ENCODE peak calls at places on chromosomes 4 and X, in seven cellular contexts. J is HepG2, F is AG09319, W is GM10248, R is endothelial cell, L is upper lobe of right lung, E is AG09309. S is an unnamed sample.

GRCh38 chr4:95108883-95109421 is 351.2 kb downstream of the BMPR1B start:
- DNase-seq in J (no peak), F (no peak), W (no peak), R (no peak), L (no peak), E (no peak), S (no peak)

GRCh38 chrX:153651540-153652079 is 4.6 kb downstream of the DUSP9 start:
- DNase-seq in J (peak; percentile 65), F (no peak), W (no peak), R (no peak), L (no peak), E (no peak), S (peak; percentile 44)

GRCh38 chr4:38237139-38237538 is 276.9 kb downstream of the PTTG2 start:
- DNase-seq in J (peak; percentile 35), F (peak; percentile 47), W (no peak), R (no peak), L (no peak), E (peak; percentile 61), S (no peak)

GRCh38 chrX:72381439-72382198 is 75.9 kb upstream of the CITED1 start:
- DNase-seq in J (peak; percentile 70), F (no peak), W (no peak), R (no peak), L (no peak), E (no peak), S (no peak)

GRCh38 chr4:151801547-151802516 is 41.0 kb upstream of the GATB start:
- DNase-seq in J (peak; percentile 25), F (peak; percentile 2), W (peak; percentile 48), R (peak; percentile 60), L (no peak), E (no peak), S (peak; percentile 58)

GRCh38 chr4:146222313-146222712 is 8.0 kb downstream of the REELD1 start:
- DNase-seq in J (no peak), F (no peak), W (no peak), R (no peak), L (no peak), E (peak; percentile 1), S (no peak)

GRCh38 chrX:84188320-84188834 is 378 bp upstream of the RPS6KA6 start:
- DNase-seq in J (no peak), F (peak; percentile 25), W (peak; percentile 34), R (peak; percentile 53), L (peak; percentile 76), E (no peak), S (no peak)

GRCh38 chr4:107035711-107036601 is at the start of gene DKK2:
- DNase-seq in J (no peak), F (no peak), W (peak; percentile 35), R (peak; percentile 29), L (peak; percentile 60), E (no peak), S (peak; percentile 9)

GRCh38 chr4:73715659-73716058 is 24.7 kb upstream of the CXCL8 start:
- DNase-seq in J (no peak), F (no peak), W (no peak), R (no peak), L (no peak), E (no peak), S (no peak)

GRCh38 chrX:11553594-11553993 is 112.1 kb downstream of the ARHGAP6 start:
- DNase-seq in J (no peak), F (no peak), W (no peak), R (no peak), L (no peak), E (no peak), S (no peak)

GRCh38 chr4:80053140-80053910 is 19.7 kb downstream of the ANTXR2 start:
- DNase-seq in J (no peak), F (no peak), W (no peak), R (no peak), L (no peak), E (no peak), S (no peak)

GRCh38 chr4:17846256-17846655 is 35.5 kb downstream of the NCAPG start:
- DNase-seq in J (no peak), F (no peak), W (no peak), R (no peak), L (no peak), E (no peak), S (no peak)

GRCh38 chrX:110087485-110088356 is 84.8 kb downstream of the TMEM164 start:
- DNase-seq in J (no peak), F (peak; percentile 46), W (no peak), R (no peak), L (no peak), E (peak; percentile 80), S (no peak)

GRCh38 chr4:184370711-184371389 is 103.5 kb downstream of the IRF2 start:
- DNase-seq in J (no peak), F (no peak), W (no peak), R (no peak), L (no peak), E (no peak), S (no peak)

GRCh38 chr4:19408488-19408887 is 843.2 kb upstream of the SLIT2 start:
- DNase-seq in J (no peak), F (no peak), W (no peak), R (no peak), L (no peak), E (no peak), S (no peak)

GRCh38 chr4:169557061-169557636 is 55.2 kb downstream of the NEK1 start:
- DNase-seq in J (no peak), F (no peak), W (no peak), R (no peak), L (no peak), E (no peak), S (no peak)

GRCh38 chrX:101257448-101258259 is 33.5 kb downstream of the TAF7L start:
- DNase-seq in J (peak; percentile 0), F (no peak), W (no peak), R (no peak), L (no peak), E (no peak), S (no peak)

GRCh38 chrX:66014560-66014959 is 25.3 kb downstream of the VSIG4 start:
- DNase-seq in J (no peak), F (no peak), W (no peak), R (no peak), L (no peak), E (no peak), S (no peak)

GRCh38 chr4:73901031-73901430 is 31.8 kb downstream of the CXCL1 start:
- DNase-seq in J (no peak), F (peak; percentile 78), W (no peak), R (no peak), L (no peak), E (peak; percentile 80), S (no peak)

GRCh38 chrX:130426531-130426930 is 24.7 kb downstream of the RBMX2 start:
- DNase-seq in J (no peak), F (no peak), W (no peak), R (no peak), L (no peak), E (no peak), S (no peak)

GRCh38 chr4:126526335-126526734 is 1106.4 kb upstream of the INTU start:
- DNase-seq in J (no peak), F (no peak), W (no peak), R (no peak), L (no peak), E (no peak), S (no peak)

GRCh38 chrX:64204252-64204651 is 1.3 kb downstream of the AMER1 start:
- DNase-seq in J (peak; percentile 55), F (no peak), W (no peak), R (no peak), L (peak; percentile 61), E (no peak), S (no peak)

GRCh38 chrX:5870238-5870637 is 358.4 kb downstream of the NLGN4X start:
- DNase-seq in J (no peak), F (no peak), W (no peak), R (no peak), L (no peak), E (no peak), S (no peak)

GRCh38 chr4:147779449-147779848 is 47.6 kb downstream of the ARHGAP10 start:
- DNase-seq in J (no peak), F (no peak), W (no peak), R (no peak), L (no peak), E (no peak), S (no peak)

GRCh38 chrX:81355436-81355835 is 153.5 kb downstream of the SH3BGRL start:
- DNase-seq in J (no peak), F (no peak), W (no peak), R (peak; percentile 3), L (no peak), E (no peak), S (no peak)

GRCh38 chrX:76184276-76184675 is 11.4 kb downstream of the PBDC1 start:
- DNase-seq in J (no peak), F (no peak), W (no peak), R (no peak), L (no peak), E (no peak), S (no peak)

GRCh38 chr4:37157403-37158167 is 87.0 kb upstream of the NWD2 start:
- DNase-seq in J (no peak), F (no peak), W (no peak), R (peak; percentile 3), L (no peak), E (no peak), S (no peak)
- TF ChIP-seq CTCF in J (no peak), F (no peak), W (no peak), R (no peak), L (no peak), E (no peak), S (no peak)

DNA sequence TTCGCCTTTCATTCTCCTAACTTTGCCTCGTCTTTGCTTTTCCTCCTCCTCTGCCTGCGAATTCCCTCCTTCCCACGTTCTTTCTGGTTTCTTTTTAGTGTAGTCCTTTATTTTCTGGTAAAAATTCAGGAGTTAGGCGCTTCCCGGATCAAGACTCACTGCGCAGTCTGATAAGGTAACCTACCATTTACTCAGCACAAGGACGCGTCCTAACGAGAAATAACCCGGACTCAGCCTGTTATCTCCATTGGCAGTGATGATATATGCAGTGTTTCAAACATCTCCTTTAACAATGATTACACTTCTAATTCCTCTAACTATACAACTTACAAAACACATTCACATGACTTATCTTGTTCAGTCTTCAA is 357 bp upstream of the ETNPPL start:
- DNase-seq in J (no peak), F (no peak), W (no peak), R (no peak), L (no peak), E (no peak), S (peak; percentile 18)
- TF ChIP-seq CTCF in J (no peak), F (no peak), W (no peak), R (no peak), L (no peak), E (no peak), S (no peak)

DNA sequence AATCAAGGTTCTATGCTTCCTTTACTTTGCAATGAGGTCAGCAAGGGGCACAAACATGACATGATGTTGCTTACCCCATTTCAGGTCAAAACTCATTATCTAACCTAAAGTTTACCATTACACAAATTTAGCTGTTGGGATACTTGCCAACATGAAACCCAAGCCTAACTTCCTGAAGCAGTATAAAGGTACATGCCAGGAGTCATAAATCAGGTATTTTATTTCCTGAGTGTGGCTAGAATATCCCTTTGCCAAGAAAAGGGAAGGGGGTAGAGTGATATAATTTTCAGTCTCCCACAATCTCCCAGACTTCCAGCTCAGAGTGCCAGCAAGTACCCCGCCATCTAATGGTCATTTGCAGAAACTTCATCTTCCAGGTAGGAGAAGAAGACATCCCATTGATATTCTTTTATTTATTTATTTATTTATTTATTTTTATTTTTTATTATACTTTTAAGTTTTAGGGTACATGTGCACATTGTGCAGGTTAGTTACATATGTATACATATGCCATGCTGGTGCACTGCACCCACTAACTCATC is 136.6 kb downstream of the NEXMIF start:
- DNase-seq in J (no peak), F (no peak), W (no peak), R (no peak), L (no peak), E (no peak), S (no peak)
- TF ChIP-seq CTCF in J (no peak), F (no peak), W (no peak), R (no peak), L (no peak), E (no peak), S (no peak)

GRCh38 chrX:155148724-155149537 is 67.3 kb upstream of the VBP1 start:
- DNase-seq in J (peak; percentile 15), F (no peak), W (peak; percentile 15), R (peak; percentile 16), L (no peak), E (no peak), S (peak; percentile 7)
- TF ChIP-seq CTCF in J (peak; percentile 51), F (peak; percentile 55), W (peak; percentile 30), R (peak; percentile 28), L (peak; percentile 50), E (peak; percentile 55), S (peak; percentile 32)

S was measured in GM20000.